ENCODE peak calls at places on chromosomes 1 and 21, in five cellular contexts. B is effector memory CD4-positive, alpha-beta T cell; Y is adipocyte; H is NCI-H1694 treated with DMSO at 0.1 percent for 48 hours; E is heart right ventricle. Q is an unnamed sample.

GRCh38 chr1:110111081-110111480 is 1.2 kb upstream of the UBL4B start:
- DNase-seq in H (no peak), Y (no peak), E (no peak), B (no peak), Q (no peak)

GRCh38 chr21:14545906-14546480 is at the start of gene SAMSN1:
- DNase-seq in H (no peak), B (peak), E (no peak), Y (no peak), Q (no peak)

GRCh38 chr1:227885135-227885647 is 62.5 kb downstream of the WNT9A start:
- DNase-seq in Y (no peak), H (no peak), E (no peak), B (no peak), Q (no peak)

GRCh38 chr1:153402226-153402625 is 11.4 kb upstream of the S100A8 start:
- DNase-seq in E (no peak), B (no peak), Y (no peak), H (no peak), Q (no peak)

GRCh38 chr1:242030071-242030470 is 31.2 kb upstream of the MAP1LC3C start:
- DNase-seq in H (no peak), B (no peak), Y (no peak), E (no peak), Q (no peak)

GRCh38 chr1:222095606-222096475 is 354.0 kb upstream of the DUSP10 start:
- DNase-seq in H (no peak), Y (no peak), B (peak), E (no peak), Q (no peak)

GRCh38 chr1:162011337-162012012 is 12.2 kb downstream of the OLFML2B start:
- DNase-seq in H (no peak), E (peak), B (no peak), Y (no peak), Q (peak)

GRCh38 chr1:201602413-201603265 is 63.7 kb downstream of the NAV1 start:
- DNase-seq in H (no peak), B (no peak), Y (peak), E (no peak), Q (no peak)

GRCh38 chr1:9166289-9167235 is 37.7 kb upstream of the GPR157 start:
- DNase-seq in B (no peak), Y (no peak), H (no peak), E (no peak), Q (no peak)

GRCh38 chr1:28370220-28371010 is 875 bp downstream of the PHACTR4 start:
- DNase-seq in E (peak), B (peak), Y (peak), H (peak), Q (no peak)

GRCh38 chr1:170664828-170665617 is 1.1 kb downstream of the PRRX1 start:
- DNase-seq in E (peak), Y (peak), B (no peak), H (no peak), Q (no peak)

GRCh38 chr1:236140705-236141446 is 1.5 kb upstream of the GPR137B start:
- DNase-seq in Y (no peak), E (no peak), H (no peak), B (no peak), Q (no peak)

GRCh38 chr1:209485167-209485566 is 98.3 kb upstream of the CAMK1G start:
- DNase-seq in H (peak), E (peak), B (no peak), Y (peak), Q (peak)

GRCh38 chr21:41610042-41610839 is 102.3 kb upstream of the TMPRSS2 start:
- DNase-seq in E (peak), B (no peak), Y (peak), H (peak), Q (no peak)

GRCh38 chr21:16473965-16474364 is 744.2 kb downstream of the USP25 start:
- DNase-seq in B (no peak), E (no peak), H (no peak), Y (peak), Q (no peak)

GRCh38 chr1:42937141-42937696 is 21.4 kb downstream of the SLC2A1 start:
- DNase-seq in E (no peak), B (no peak), Y (peak), H (no peak), Q (no peak)

GRCh38 chr1:24865587-24865986 is 64.5 kb downstream of the RUNX3 start:
- DNase-seq in Y (no peak), B (no peak), H (no peak), E (no peak), Q (no peak)

Q was measured in DMS 273 treated with DMSO at 0.1 percent for 48 hours.